ENCODE peak calls at places on chromosomes 6 and 20, in seven cellular contexts. V, J, D, Y, W, L and G are unnamed samples.

GRCh38 chr6:44289726-44290125 is 19.5 kb downstream of the TMEM151B start:
- DNase-seq in V (peak; percentile 52), J (no peak), D (no peak), Y (no peak), W (no peak), L (no peak), G (no peak)

GRCh38 chr6:142374090-142374783 is 72.4 kb downstream of the ADGRG6 start:
- DNase-seq in V (no peak), J (no peak), D (no peak), Y (no peak), W (no peak), L (no peak), G (no peak)

GRCh38 chr6:148693882-148694484 is 52.8 kb upstream of the UST start:
- DNase-seq in V (no peak), J (peak; percentile 7), D (no peak), Y (peak; percentile 76), W (no peak), L (no peak), G (no peak)

GRCh38 chr6:47655719-47656595 is 42.4 kb upstream of the ADGRF4 start:
- DNase-seq in V (no peak), J (no peak), D (no peak), Y (no peak), W (peak; percentile 43), L (no peak), G (no peak)

GRCh38 chr6:31586013-31586412 is at the start of gene LST1:
- DNase-seq in V (no peak), J (peak; percentile 97), D (no peak), Y (no peak), W (no peak), L (no peak), G (no peak)

GRCh38 chr6:154805288-154805911 is 72.2 kb downstream of the SCAF8 start:
- DNase-seq in V (peak; percentile 47), J (no peak), D (no peak), Y (peak; percentile 59), W (no peak), L (peak; percentile 25), G (peak; percentile 32)

GRCh38 chr20:5933802-5934436 is 16.4 kb downstream of the TRMT6 start:
- DNase-seq in V (peak; percentile 48), J (no peak), D (no peak), Y (peak; percentile 84), W (peak; percentile 23), L (no peak), G (no peak)

GRCh38 chr6:150403458-150404245 is 34.8 kb downstream of the IYD start:
- DNase-seq in V (no peak), J (no peak), D (no peak), Y (no peak), W (no peak), L (peak; percentile 98), G (no peak)

GRCh38 chr20:48807586-48808381 is 20.0 kb downstream of the PREX1 start:
- DNase-seq in V (no peak), J (no peak), D (no peak), Y (no peak), W (no peak), L (no peak), G (no peak)

GRCh38 chr6:138987299-138987642 is 782 bp downstream of the REPS1 start:
- DNase-seq in V (no peak), J (no peak), D (no peak), Y (no peak), W (no peak), L (no peak), G (no peak)

GRCh38 chr6:27616313-27617045 is 143.6 kb upstream of the ZNF184 start:
- DNase-seq in V (no peak), J (no peak), D (no peak), Y (no peak), W (no peak), L (no peak), G (no peak)

GRCh38 chr6:11050735-11051134 is 6.6 kb upstream of the ELOVL2 start:
- DNase-seq in V (no peak), J (peak; percentile 47), D (no peak), Y (no peak), W (no peak), L (peak; percentile 68), G (no peak)

DNA sequence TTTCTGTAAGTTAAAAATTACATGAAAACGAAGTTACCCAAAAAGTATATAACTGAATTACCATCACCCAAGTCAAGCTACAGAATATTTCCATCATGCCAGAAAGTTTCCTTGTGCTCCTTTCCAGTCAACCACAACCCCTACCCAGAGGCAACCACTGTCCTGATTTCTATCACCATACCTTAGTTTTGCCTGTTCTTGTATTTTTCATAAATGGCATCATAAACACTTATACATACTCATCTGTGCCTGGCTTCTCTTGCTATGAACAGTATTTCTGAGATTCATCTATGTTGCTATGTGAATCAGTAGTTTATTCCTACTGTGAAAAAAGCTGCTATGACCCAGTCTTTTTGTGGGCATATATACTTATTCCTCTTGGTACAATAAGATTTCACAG is 7.4 kb downstream of the FKBP5 start:
- DNase-seq in V (no peak), J (no peak), D (no peak), Y (no peak), W (no peak), L (no peak), G (no peak)
- H3K4me3 ChIP-seq in V (no peak overlapping the region), J (no peak overlapping the region), D (no peak overlapping the region), Y (no peak overlapping the region), W (no peak overlapping the region), L (no peak overlapping the region), G (no peak overlapping the region)

GRCh38 chr6:169959129-169960002 is 207.9 kb downstream of the ERMARD start:
- DNase-seq in V (peak; percentile 32), J (no peak), D (no peak), Y (peak; percentile 95), W (peak; percentile 81), L (no peak), G (no peak)
- H3K27ac ChIP-seq in V (no peak overlapping the region), J (no peak overlapping the region), D (no peak overlapping the region), Y (peak overlapping the region; percentile 88), W (peak overlapping the region; percentile 27), L (no peak overlapping the region), G (no peak overlapping the region)

GRCh38 chr20:36090223-36090622 is 64.3 kb upstream of the EPB41L1 start:
- DNase-seq in V (no peak), J (no peak), D (no peak), Y (no peak), W (no peak), L (no peak), G (no peak)

GRCh38 chr20:36084356-36084755 is 70.2 kb upstream of the EPB41L1 start:
- DNase-seq in V (no peak), J (no peak), D (no peak), Y (no peak), W (no peak), L (no peak), G (no peak)

GRCh38 chr20:36085686-36086267 is 68.8 kb upstream of the EPB41L1 start:
- DNase-seq in V (no peak), J (no peak), D (peak; percentile 58), Y (no peak), W (no peak), L (peak; percentile 61), G (no peak)

GRCh38 chr20:36084897-36085617 is 69.5 kb upstream of the EPB41L1 start:
- DNase-seq in V (no peak), J (peak; percentile 60), D (no peak), Y (no peak), W (no peak), L (peak; percentile 55), G (no peak)

DNA sequence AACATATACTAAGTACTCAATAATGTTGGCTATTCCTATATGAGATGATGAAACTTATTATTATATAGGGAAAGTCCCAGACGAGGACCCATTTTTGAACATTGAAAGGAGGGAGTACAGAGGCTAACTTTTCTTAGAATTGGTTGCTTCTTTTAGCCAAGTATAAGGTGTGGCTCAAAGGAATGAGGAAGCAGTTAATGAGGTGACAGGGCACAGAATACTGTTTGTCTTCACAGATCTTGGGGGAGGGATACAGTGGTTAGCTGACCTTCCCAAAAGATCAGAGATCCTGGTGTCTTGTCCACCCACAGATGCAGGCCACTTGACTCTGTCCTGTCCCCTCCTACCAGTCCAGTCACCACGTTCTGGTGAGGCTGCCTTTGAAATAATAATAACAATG is 67.8 kb upstream of the EPB41L1 start:
- DNase-seq in V (no peak), J (no peak), D (no peak), Y (no peak), W (no peak), L (no peak), G (no peak)
- H3K4me3 ChIP-seq in V (no peak overlapping the region), J (no peak overlapping the region), D (no peak overlapping the region), Y (no peak overlapping the region), W (no peak overlapping the region), L (no peak overlapping the region), G (no peak overlapping the region)

GRCh38 chr20:9054176-9054575 is 14.7 kb upstream of the PLCB4 start:
- DNase-seq in V (no peak), J (no peak), D (no peak), Y (no peak), W (no peak), L (peak; percentile 14), G (no peak)

GRCh38 chr20:9062066-9062465 is 6.8 kb upstream of the PLCB4 start:
- DNase-seq in V (no peak), J (no peak), D (no peak), Y (no peak), W (no peak), L (no peak), G (no peak)

GRCh38 chr20:9061434-9061833 is 7.5 kb upstream of the PLCB4 start:
- DNase-seq in V (no peak), J (no peak), D (no peak), Y (no peak), W (no peak), L (no peak), G (no peak)

GRCh38 chr20:9059931-9060330 is 9.0 kb upstream of the PLCB4 start:
- DNase-seq in V (no peak), J (no peak), D (no peak), Y (no peak), W (no peak), L (peak; percentile 40), G (no peak)
- H3K27ac ChIP-seq in V (no peak overlapping the region), J (no peak overlapping the region), D (no peak overlapping the region), Y (no peak overlapping the region), W (no peak overlapping the region), L (no peak overlapping the region), G (no peak overlapping the region)